ENCODE peak calls at places on chromosomes 7 and 10, in four cellular contexts. V is CD8-positive, alpha-beta memory T cell; C is IMR-90; O is GM23248. J is an unnamed sample.

GRCh38 chr7:121372376-121373024 is 23.6 kb downstream of the FAM3C start:
- DNase-seq in V (no peak), O (peak), C (peak), J (no peak)

GRCh38 chr7:4661871-4662270 is 20.2 kb upstream of the FOXK1 start:
- DNase-seq in C (peak), V (no peak), O (peak), J (no peak)

GRCh38 chr7:23586159-23586558 is 11.0 kb upstream of the CCDC126 start:
- DNase-seq in C (no peak), O (no peak), V (no peak), J (no peak)

GRCh38 chr7:41816111-41816510 is 113.2 kb upstream of the INHBA start:
- DNase-seq in V (no peak), O (no peak), C (no peak), J (no peak)

GRCh38 chr10:74329873-74330272 is 178.9 kb downstream of the ADK start:
- DNase-seq in V (no peak), O (peak), C (peak), J (no peak)

GRCh38 chr7:158357898-158358821 is 229.5 kb downstream of the PTPRN2 start:
- DNase-seq in C (no peak), V (no peak), O (no peak), J (no peak)

GRCh38 chr10:14601872-14602725 is 172.6 kb downstream of the FAM107B start:
- DNase-seq in C (peak), O (peak), V (peak), J (no peak)

GRCh38 chr10:128627811-128628210 is 501.6 kb upstream of the MKI67 start:
- DNase-seq in V (no peak), C (no peak), O (no peak), J (no peak)

GRCh38 chr7:156640949-156641485 is 443 bp downstream of the RNF32 start:
- DNase-seq in O (peak), C (peak), V (peak), J (no peak)

GRCh38 chr7:131619336-131620305 is 63.2 kb upstream of the PODXL start:
- DNase-seq in C (peak), O (peak), V (no peak), J (no peak)

GRCh38 chr10:95278061-95278988 is 12.5 kb downstream of the PDLIM1 start:
- DNase-seq in C (peak), O (peak), V (no peak), J (no peak)

GRCh38 chr7:151341357-151342101 is at the start of gene NUB1:
- DNase-seq in O (peak), C (peak), V (peak), J (peak)

GRCh38 chr7:50793115-50793946 is 10.6 kb upstream of the GRB10 start:
- DNase-seq in V (peak), O (peak), C (peak), J (no peak)

GRCh38 chr7:43220250-43220649 is 107.8 kb downstream of the HECW1 start:
- DNase-seq in O (peak), C (peak), V (no peak), J (no peak)

GRCh38 chr7:114630186-114630824 is 215.7 kb downstream of the FOXP2 start:
- DNase-seq in C (no peak), V (no peak), O (no peak), J (no peak)

GRCh38 chr10:74078037-74078436 is 72.6 kb downstream of the AP3M1 start:
- DNase-seq in O (peak), C (peak), V (peak), J (no peak)

GRCh38 chr10:78475501-78475900 is 441.8 kb downstream of the RPS24 start:
- DNase-seq in C (peak), V (no peak), O (peak), J (no peak)

GRCh38 chr7:55191161-55191925 is 172.5 kb downstream of the EGFR start:
- DNase-seq in O (no peak), C (no peak), V (no peak), J (no peak)
- H3K27ac ChIP-seq in O (no peak), C (peak), V (no peak), J (no peak)

DNA sequence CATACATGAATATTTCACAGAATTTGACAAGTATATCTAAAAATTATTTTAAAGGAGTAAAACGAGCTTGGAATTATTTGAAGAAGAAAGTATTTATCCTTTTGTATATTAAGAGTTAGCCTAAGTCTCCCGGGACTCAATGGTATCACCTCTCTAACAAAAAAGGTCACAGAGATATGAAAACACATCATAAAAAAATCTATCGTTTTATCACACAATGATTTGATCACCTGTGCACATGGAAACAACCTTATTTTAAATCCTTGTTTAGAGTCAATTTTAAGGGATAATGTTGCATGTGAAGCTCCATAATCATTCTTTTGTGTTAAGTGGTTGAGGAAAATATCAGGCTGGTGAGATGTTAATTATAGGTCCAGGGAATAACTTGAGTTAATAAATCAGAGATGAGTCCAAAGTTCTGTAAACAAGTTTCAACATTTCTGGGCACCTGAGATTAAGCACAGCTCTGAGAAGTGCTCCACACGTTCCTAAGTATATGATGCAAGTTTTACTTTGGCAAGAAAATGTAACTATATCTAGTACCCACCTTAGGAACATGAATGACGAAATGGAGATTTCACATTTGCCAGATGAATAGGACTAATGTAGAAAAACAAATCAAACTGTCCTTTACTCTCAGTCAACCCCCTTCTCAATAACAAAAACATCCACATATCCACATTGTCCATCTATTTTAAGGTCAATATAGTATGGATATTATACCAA is 148.5 kb upstream of the AKR1E2 start:
- DNase-seq in O (peak), C (peak), V (no peak), J (no peak)
- H3K4me3 ChIP-seq in O (peak), C (no peak), V (no peak), J (peak)

GRCh38 chr10:48333856-48334255 is 27.4 kb downstream of the MAPK8 start:
- DNase-seq in V (no peak), O (no peak), C (peak), J (no peak)

GRCh38 chr10:48331436-48331835 is 25.0 kb downstream of the MAPK8 start:
- DNase-seq in C (no peak), O (no peak), V (no peak), J (no peak)

GRCh38 chr10:48330269-48330668 is 23.8 kb downstream of the MAPK8 start:
- DNase-seq in O (no peak), C (peak), V (no peak), J (no peak)

GRCh38 chr10:48332871-48333216 is 26.4 kb downstream of the MAPK8 start:
- DNase-seq in O (no peak), C (no peak), V (no peak), J (no peak)

GRCh38 chr10:48332166-48332870 is 25.8 kb downstream of the MAPK8 start:
- DNase-seq in C (no peak), V (no peak), O (no peak), J (no peak)
- H3K27ac ChIP-seq in C (no peak), V (no peak), O (no peak), J (no peak)

GRCh38 chr10:121595806-121596667 is 2.2 kb downstream of the FGFR2 start:
- DNase-seq in C (no peak), O (no peak), V (no peak), J (no peak)
- H3K4me3 ChIP-seq in C (no peak), O (no peak), V (no peak), J (peak)

GRCh38 chr10:126092806-126093205 is 196.4 kb downstream of the FANK1 start:
- DNase-seq in O (peak), C (peak), V (no peak), J (no peak)
- H3K27ac ChIP-seq in O (peak), C (no peak), V (no peak), J (no peak)

J was measured in thoracic aorta.